ENCODE peak calls at places on chromosomes 4 and X, in four cellular contexts. N is GM12878, M is K562, C is H1. B is an unnamed sample.

GRCh38 chr4:183848762-183849161 is 56.3 kb upstream of the STOX2 start:
- DNase-seq in N (no peak), M (no peak), C (no peak), B (no peak)

GRCh38 chr4:139300431-139301142 is 718 bp upstream of the NAA15 start:
- DNase-seq in N (peak), M (no peak), C (no peak), B (peak)

GRCh38 chrX:12955882-12956703 is 18.8 kb upstream of the TMSB4X start:
- DNase-seq in N (peak), M (peak), C (no peak), B (no peak)

GRCh38 chr4:16083217-16084191 is at the start of gene PROM1:
- DNase-seq in N (no peak), M (no peak), C (no peak), B (peak)

GRCh38 chr4:177492022-177492421 is 49.8 kb upstream of the AGA start:
- DNase-seq in N (no peak), M (no peak), C (no peak), B (no peak)

GRCh38 chr4:83109480-83110221 is 4.9 kb downstream of the PLAC8 start:
- DNase-seq in N (no peak), M (no peak), C (no peak), B (peak)

GRCh38 chrX:86806786-86807185 is 658.5 kb downstream of the DACH2 start:
- DNase-seq in N (no peak), M (peak), C (no peak), B (peak)

GRCh38 chr4:98890698-98891097 is 38.2 kb downstream of the EIF4E start:
- DNase-seq in N (no peak), M (no peak), C (no peak), B (no peak)

GRCh38 chr4:127623755-127624087 is 9.0 kb upstream of the INTU start:
- DNase-seq in N (no peak), M (no peak), C (no peak), B (no peak)

GRCh38 chr4:159429693-159430035 is 326.8 kb downstream of the RAPGEF2 start:
- DNase-seq in N (no peak), M (no peak), C (no peak), B (no peak)

GRCh38 chr4:122692641-122693520 is 39.6 kb upstream of the BBS12 start:
- DNase-seq in N (no peak), M (no peak), C (no peak), B (no peak)

DNA sequence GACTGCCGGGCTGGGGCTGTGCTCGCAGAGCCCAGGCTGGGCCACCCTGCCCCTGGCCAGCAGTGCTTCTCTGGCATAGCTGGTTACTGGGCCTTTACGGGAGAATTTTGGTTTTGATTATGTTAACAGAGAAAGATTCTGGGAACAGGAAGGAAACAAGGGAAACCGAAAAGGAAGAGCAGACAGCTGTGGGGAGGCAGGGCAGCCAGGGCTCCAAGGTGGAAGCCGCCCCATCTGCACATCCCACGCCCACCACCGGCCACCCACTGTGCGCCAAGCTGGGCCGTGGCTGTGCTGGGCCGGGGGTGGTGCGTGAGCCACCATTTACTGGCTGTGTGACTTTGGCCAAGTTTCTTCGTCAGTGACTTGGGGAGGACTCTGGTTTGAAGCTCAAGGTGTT is 20.1 kb downstream of the SH3BP2 start:
- DNase-seq in N (no peak), M (no peak), C (no peak), B (no peak)
- TF ChIP-seq NRF1 in N (no peak), M (no peak), C (no peak), B (no peak)

DNA sequence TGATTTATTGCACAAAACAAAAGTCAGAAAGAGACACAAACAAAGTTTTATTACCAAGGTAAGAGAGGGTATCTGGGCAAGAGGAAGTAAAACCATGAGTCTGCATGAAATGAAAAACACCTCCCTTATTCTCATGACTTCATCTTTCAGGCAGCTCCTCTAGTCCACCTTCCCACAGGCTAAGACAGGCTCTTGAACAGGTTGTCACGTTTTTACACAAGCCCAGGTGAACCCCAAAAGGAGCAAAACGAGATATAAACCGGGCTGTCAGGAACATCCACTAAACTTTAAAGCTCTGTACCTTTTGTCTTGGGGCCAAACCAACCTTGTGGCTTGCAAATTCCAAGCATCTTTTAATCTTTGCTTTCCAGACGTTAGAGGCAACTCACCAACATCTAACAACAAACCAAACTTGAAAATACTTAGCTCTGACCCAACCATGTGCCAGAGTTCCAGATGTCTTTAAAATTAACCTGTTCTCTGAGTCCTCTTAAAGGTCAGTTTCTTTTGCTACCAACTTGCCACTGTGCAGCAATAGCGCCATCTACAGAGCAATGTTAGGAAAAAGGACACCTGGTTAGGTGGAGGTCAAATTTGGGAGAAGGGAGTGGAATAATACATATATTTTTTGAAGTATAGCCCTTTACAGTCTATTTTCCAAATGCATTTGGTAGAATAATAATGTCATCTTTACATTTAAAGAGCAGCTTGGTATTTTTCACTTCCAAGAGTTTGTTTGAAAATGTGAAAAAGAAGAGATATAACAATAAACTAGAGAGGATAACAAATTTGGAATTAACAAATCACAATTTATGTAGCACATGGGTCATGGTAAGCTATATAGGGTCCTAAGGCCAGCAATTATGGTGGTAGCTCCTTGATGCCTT is 73.1 kb downstream of the QRFPR start:
- DNase-seq in N (peak), M (peak), C (peak), B (no peak)
- TF ChIP-seq NRF1 in N (no peak), M (no peak), C (no peak), B (no peak)

GRCh38 chr4:24921491-24921890 is 8.6 kb upstream of the CCDC149 start:
- DNase-seq in N (no peak), M (no peak), C (no peak), B (no peak)
- TF ChIP-seq NRF1 in N (no peak), M (no peak), C (no peak), B (no peak)

GRCh38 chrX:133880032-133880443 is 105.4 kb downstream of the GPC3 start:
- DNase-seq in N (no peak), M (no peak), C (no peak), B (no peak)
- TF ChIP-seq NRF1 in N (no peak), M (no peak), C (no peak), B (no peak)

GRCh38 chrX:10759400-10759799 is 139.0 kb upstream of the MID1 start:
- DNase-seq in N (no peak), M (no peak), C (peak), B (no peak)
- TF ChIP-seq NRF1 in N (no peak), M (no peak), C (no peak), B (no peak)

DNA sequence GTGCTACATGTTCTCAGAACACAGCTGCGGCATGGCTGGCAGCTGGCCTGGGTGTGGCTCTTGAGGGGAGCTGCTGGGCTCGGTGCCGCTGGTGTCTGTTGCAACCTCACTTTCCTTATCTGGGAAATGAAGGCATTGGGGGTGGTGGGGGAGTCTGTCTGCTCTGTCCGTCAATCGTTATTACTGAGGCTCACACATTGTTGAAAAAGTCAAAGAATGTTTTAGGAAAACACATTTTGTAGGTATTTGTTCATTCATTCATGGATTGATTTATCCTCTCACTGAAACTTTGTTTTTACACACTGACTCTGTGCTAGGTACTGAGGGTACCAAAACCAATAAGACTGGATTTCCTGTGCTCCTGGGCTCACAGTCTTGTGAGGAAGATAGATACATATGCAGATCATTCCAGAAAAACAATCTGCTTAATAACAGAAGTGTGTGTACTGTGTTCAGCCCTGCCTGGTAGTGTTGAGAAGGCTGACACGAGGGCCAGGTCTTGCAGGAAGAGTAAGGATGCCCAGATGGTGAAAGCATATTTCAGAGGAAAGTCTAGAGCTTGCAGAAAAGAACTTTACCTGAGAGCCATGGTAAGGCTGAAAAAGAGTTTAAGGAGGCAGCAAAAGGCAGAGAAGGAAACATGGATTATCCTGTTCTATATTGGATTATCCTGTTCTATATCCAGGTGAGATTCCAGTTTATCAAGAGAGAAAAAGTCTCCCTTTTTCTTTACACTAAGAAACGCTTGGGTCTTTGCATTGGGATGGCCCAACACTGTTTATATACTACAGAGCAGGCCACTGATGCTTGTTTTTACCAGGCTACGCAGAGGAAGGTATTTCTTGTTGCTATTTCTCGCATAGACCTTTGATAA is 217.8 kb downstream of the PTTG2 start:
- DNase-seq in N (no peak), M (peak), C (no peak), B (no peak)
- TF ChIP-seq NRF1 in N (no peak), M (no peak), C (no peak), B (no peak)

B was measured in SK-N-SH.